ENCODE peak calls at places on chromosomes 7 and 10, in nine cellular contexts. W is omental fat pad, U is breast epithelium, D is pancreas, S is Panc1, I is neural crest cell, Y is A549, L is lower lobe of right lung, E is retinal pigment epithelial cell. J is an unnamed sample.

GRCh38 chr7:106071999-106072714 is 40.0 kb downstream of the SYPL1 start:
- DNase-seq in W (no peak), U (no peak), D (peak), S (no peak), I (no peak), Y (no peak), L (no peak), E (no peak), J (no peak)

GRCh38 chr7:24573008-24573553 is at the start of gene PALS2:
- DNase-seq in W (no peak), U (peak), D (peak), S (no peak), I (peak), Y (peak), L (peak), E (no peak), J (peak)

GRCh38 chr7:70657989-70658578 is 473.9 kb upstream of the GALNT17 start:
- DNase-seq in W (no peak), U (no peak), D (no peak), S (no peak), I (no peak), Y (no peak), L (no peak), E (no peak), J (no peak)

GRCh38 chr10:70331486-70332268 is 47.9 kb upstream of the NPFFR1 start:
- DNase-seq in W (no peak), U (no peak), D (peak), S (peak), I (no peak), Y (peak), L (no peak), E (peak), J (no peak)

GRCh38 chr7:133703547-133703946 is 423.6 kb upstream of the LRGUK start:
- DNase-seq in W (no peak), U (no peak), D (no peak), S (no peak), I (no peak), Y (no peak), L (no peak), E (no peak), J (no peak)

GRCh38 chr10:22631646-22632278 is 82.6 kb downstream of the PIP4K2A start:
- DNase-seq in W (no peak), U (no peak), D (no peak), S (no peak), I (no peak), Y (no peak), L (no peak), E (no peak), J (no peak)

GRCh38 chr7:65809259-65809981 is 63.5 kb upstream of the VKORC1L1 start:
- DNase-seq in W (no peak), U (no peak), D (no peak), S (no peak), I (no peak), Y (no peak), L (no peak), E (no peak), J (no peak)

GRCh38 chr10:78330884-78331283 is 297.2 kb downstream of the RPS24 start:
- DNase-seq in W (no peak), U (no peak), D (no peak), S (no peak), I (no peak), Y (no peak), L (no peak), E (no peak), J (no peak)

GRCh38 chr10:100395626-100396025 is 48.6 kb downstream of the SCD start:
- DNase-seq in W (no peak), U (no peak), D (no peak), S (no peak), I (no peak), Y (no peak), L (no peak), E (no peak), J (no peak)

DNA sequence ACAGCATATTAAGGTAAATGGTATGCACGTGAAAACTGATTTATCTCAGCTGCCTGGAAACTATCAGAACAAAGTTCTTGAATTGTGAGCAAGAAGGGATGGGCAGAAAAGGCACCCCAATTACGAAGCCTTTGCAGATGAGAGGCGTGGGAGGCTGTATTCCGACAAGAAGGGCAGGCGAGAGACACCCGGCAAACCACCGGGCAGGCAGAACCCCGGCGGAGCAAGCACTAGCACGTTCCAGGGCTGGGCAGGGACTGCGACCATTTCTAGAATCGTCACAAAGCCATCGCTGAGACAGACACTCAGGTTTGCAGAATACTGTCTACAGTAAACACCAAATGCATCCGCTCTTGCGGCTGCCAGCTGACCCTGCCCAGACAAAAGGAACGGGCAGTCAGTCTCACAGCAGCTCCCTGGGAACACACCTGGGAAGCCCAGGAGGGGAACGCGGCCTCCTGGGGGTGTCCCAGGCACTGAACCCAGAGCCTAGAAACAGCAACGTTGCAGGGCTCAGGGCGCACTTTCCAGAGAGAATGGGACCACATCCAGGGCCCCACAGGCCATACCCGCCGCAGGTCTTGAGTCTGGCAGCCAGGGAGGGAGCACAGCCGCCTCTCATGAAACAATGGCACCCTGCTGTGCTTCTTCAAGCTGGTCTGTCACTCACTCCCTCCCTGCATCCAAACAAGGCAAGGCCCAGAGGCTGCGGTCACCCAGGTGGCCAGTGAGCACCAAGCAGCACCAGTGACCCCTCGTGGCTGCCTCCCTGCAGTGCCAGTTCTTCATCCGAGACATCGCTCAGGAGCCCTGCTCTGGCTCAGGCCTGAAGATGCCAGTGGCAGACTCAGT is 261.9 kb downstream of the PTPRN2 start:
- DNase-seq in W (no peak), U (peak), D (no peak), S (no peak), I (peak), Y (no peak), L (no peak), E (no peak), J (peak)
- TF ChIP-seq CTCF in W (no peak), U (no peak), D (no peak), S (no peak), I (peak), Y (no peak), L (peak), E (no peak), J (peak)

GRCh38 chr7:128017460-128017859 is 13.8 kb downstream of the LRRC4 start:
- DNase-seq in W (no peak), U (no peak), D (no peak), S (no peak), I (no peak), Y (no peak), L (no peak), E (no peak), J (no peak)

GRCh38 chr7:128021361-128021760 is 9.9 kb downstream of the LRRC4 start:
- DNase-seq in W (no peak), U (no peak), D (no peak), S (no peak), I (no peak), Y (no peak), L (no peak), E (no peak), J (no peak)

GRCh38 chr7:128019330-128019729 is 11.9 kb downstream of the LRRC4 start:
- DNase-seq in W (no peak), U (no peak), D (no peak), S (no peak), I (no peak), Y (no peak), L (no peak), E (no peak), J (no peak)

GRCh38 chr7:128017880-128018845 is 13.1 kb downstream of the LRRC4 start:
- DNase-seq in W (no peak), U (no peak), D (no peak), S (no peak), I (no peak), Y (no peak), L (peak), E (no peak), J (no peak)

GRCh38 chr7:128020161-128020560 is 11.1 kb downstream of the LRRC4 start:
- DNase-seq in W (no peak), U (no peak), D (no peak), S (no peak), I (no peak), Y (no peak), L (no peak), E (no peak), J (no peak)
- TF ChIP-seq CTCF in W (no peak), U (no peak), D (no peak), S (peak), I (peak), Y (peak), L (no peak), E (peak), J (peak)

GRCh38 chr7:131932271-131932670 is 375.8 kb upstream of the PODXL start:
- DNase-seq in W (no peak), U (no peak), D (no peak), S (no peak), I (no peak), Y (no peak), L (no peak), E (no peak), J (no peak)
- TF ChIP-seq CTCF in W (no peak), U (no peak), D (no peak), S (no peak), I (no peak), Y (no peak), L (no peak), E (no peak), J (no peak)

DNA sequence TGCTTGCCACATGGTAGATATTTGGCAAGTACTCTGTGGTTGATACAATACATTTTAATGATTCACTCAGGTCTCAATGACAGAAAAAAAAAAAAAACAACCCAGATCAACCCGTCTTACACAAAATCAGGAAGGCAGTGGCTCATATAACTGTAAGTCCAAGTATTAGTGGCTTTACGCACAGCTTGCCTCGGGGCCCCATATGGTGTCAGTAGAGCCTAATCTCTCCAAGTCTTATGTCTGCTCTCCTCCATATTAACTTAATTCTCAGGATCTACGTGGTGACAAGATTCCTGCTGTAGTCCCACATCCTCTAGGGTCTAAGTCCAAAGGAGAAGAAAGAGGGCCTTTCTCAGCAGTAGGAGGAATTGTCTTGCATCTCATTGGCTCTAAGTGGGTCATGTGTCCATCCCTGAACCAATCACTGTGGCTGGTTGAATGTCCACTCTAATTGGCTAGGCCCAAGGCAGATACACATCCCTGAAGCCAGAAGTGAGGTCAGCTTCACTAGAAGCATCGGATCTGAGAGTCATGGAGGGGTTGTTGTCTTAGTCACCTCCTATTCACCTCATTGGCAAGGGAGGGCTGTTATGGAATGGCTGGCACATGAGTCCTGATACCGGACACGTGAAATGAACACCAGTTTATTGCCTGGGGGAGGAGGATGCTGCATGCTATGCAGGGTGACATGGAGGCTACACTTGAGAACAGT is 20.4 kb upstream of the PLPP4 start:
- DNase-seq in W (no peak), U (no peak), D (no peak), S (no peak), I (no peak), Y (no peak), L (no peak), E (no peak), J (no peak)
- TF ChIP-seq CTCF in W (no peak), U (no peak), D (no peak), S (peak), I (no peak), Y (no peak), L (no peak), E (peak), J (no peak)

DNA sequence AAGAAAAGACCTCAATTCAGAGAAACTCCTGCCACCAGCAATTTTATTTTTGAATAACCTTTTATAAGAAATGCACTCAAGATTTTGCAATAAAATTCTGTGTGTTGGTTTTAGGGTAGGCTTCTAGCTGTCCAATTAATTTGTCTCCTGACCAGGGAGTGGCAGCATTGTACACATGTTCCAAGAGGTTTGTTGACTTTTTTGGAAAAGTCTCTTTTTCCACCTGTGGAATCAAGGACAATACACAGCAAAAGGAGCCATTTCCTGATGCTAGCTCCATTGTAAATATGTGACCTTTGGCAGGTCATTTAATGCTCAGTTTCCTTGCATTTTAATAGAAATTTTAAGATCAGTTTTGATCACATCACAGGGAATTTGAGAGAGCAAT is 1.8 kb downstream of the GIMAP5 start:
- DNase-seq in W (no peak), U (no peak), D (no peak), S (no peak), I (no peak), Y (no peak), L (no peak), E (no peak), J (no peak)
- TF ChIP-seq CTCF in W (no peak), U (no peak), D (no peak), S (peak), I (no peak), Y (no peak), L (peak), E (peak), J (no peak)

GRCh38 chr10:66678521-66678920 is 247.3 kb upstream of the LRRTM3 start:
- DNase-seq in W (no peak), U (no peak), D (no peak), S (no peak), I (no peak), Y (no peak), L (no peak), E (no peak), J (no peak)
- TF ChIP-seq CTCF in W (no peak), U (no peak), D (no peak), S (no peak), I (no peak), Y (no peak), L (no peak), E (no peak), J (no peak)

DNA sequence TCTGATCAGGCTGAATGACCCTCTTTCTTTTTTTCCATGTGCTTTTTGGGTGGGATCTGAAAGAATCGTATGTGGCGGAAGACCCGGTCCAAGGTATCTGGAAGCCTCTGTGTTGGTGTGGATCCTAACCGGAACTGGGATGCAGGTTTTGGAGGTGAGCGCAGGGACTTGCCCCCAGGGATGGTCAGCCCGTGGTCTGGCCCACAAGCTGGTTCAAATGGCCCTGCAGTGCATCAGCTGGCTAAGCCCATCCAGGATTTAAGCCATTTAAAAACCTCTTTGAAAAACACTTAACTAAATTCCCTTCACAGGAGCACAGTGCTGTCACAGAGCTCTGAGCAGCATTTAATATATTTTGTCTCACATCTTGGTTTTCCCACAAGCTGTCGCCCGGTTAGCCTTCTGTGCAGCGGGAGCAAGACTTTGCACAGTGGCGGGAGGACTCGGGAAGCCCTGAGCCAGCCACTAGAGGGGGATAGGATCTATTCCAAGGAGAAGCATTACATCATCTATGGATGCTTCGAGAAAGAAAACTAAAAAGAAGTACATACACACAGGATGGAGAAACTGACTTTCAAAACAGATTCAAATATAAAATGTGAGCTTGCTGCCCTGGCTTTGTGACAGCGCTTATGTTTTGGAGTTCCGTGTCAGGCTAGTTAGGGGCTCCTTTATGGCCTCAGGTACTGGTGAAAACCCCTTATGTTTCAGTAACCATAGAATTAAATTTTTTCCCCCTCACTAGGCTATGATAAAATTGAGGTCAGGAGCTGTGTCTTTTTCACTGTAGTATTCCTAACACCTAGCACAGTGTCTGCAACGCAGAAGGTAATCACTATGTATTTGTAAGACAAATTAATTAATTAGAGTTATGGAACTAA is 11.3 kb downstream of the CPA2 start:
- DNase-seq in W (no peak), U (no peak), D (peak), S (no peak), I (peak), Y (peak), L (no peak), E (peak), J (peak)
- TF ChIP-seq CTCF in W (no peak), U (no peak), D (peak), S (peak), I (peak), Y (peak), L (peak), E (peak), J (peak)

GRCh38 chr10:33939892-33940291 is 605.4 kb upstream of the NRP1 start:
- DNase-seq in W (no peak), U (no peak), D (no peak), S (no peak), I (no peak), Y (no peak), L (no peak), E (no peak), J (no peak)
- TF ChIP-seq CTCF in W (no peak), U (no peak), D (no peak), S (no peak), I (no peak), Y (no peak), L (no peak), E (no peak), J (no peak)

GRCh38 chr7:36673703-36674102 is 50.6 kb downstream of the AOAH start:
- DNase-seq in W (no peak), U (no peak), D (no peak), S (no peak), I (no peak), Y (no peak), L (no peak), E (no peak), J (no peak)
- TF ChIP-seq CTCF in W (no peak), U (no peak), D (no peak), S (no peak), I (no peak), Y (no peak), L (no peak), E (no peak), J (no peak)